ENCODE peak calls at places on chromosome 21, in four cellular contexts. G is IMR-90, C is esophagus muscularis mucosa, W is H1. O is an unnamed sample.

GRCh38 chr21:34808569-34809204 is 139.9 kb downstream of the CLIC6 start:
- DNase-seq in G (peak; percentile 88), C (no peak), W (no peak), O (no peak)

GRCh38 chr21:41573902-41574690 is 66.1 kb upstream of the TMPRSS2 start:
- DNase-seq in G (no peak), C (no peak), W (no peak), O (no peak)

GRCh38 chr21:24955275-24955961 is 651.9 kb downstream of the MRPL39 start:
- DNase-seq in G (no peak), C (no peak), W (no peak), O (no peak)

GRCh38 chr21:30646904-30647303 is 4.2 kb downstream of the KRTAP20-3 start:
- DNase-seq in G (no peak), C (no peak), W (no peak), O (no peak)

GRCh38 chr21:14076143-14076806 is 134.5 kb downstream of the LIPI start:
- DNase-seq in G (no peak), C (no peak), W (no peak), O (no peak)

GRCh38 chr21:42232176-42232825 is 13.4 kb downstream of the ABCG1 start:
- DNase-seq in G (no peak), C (no peak), W (no peak), O (no peak)

GRCh38 chr21:36134820-36135390 is at the start of gene CBR3:
- DNase-seq in G (peak; percentile 41), C (no peak), W (no peak), O (peak; percentile 88)

GRCh38 chr21:42175110-42175710 is 43.7 kb upstream of the ABCG1 start:
- DNase-seq in G (no peak), C (peak; percentile 42), W (no peak), O (no peak)

GRCh38 chr21:19557046-19557445 is 1153.5 kb upstream of the TMPRSS15 start:
- DNase-seq in G (no peak), C (no peak), W (no peak), O (no peak)

GRCh38 chr21:21682172-21682571 is 684.0 kb downstream of the NCAM2 start:
- DNase-seq in G (peak; percentile 47), C (no peak), W (no peak), O (no peak)

GRCh38 chr21:40681164-40681859 is 165.6 kb downstream of the DSCAM start:
- DNase-seq in G (no peak), C (no peak), W (no peak), O (no peak)

GRCh38 chr21:42618713-42619112 is 34.7 kb upstream of the PDE9A start:
- DNase-seq in G (no peak), C (no peak), W (no peak), O (no peak)

GRCh38 chr21:42650441-42651421 is 2.7 kb upstream of the PDE9A start:
- DNase-seq in G (no peak), C (no peak), W (no peak), O (no peak)

GRCh38 chr21:41802185-41802584 is 35.3 kb upstream of the RIPK4 start:
- DNase-seq in G (no peak), C (no peak), W (no peak), O (no peak)

GRCh38 chr21:41878831-41879189 is 334 bp downstream of the PRDM15 start:
- DNase-seq in G (peak; percentile 81), C (no peak), W (peak; percentile 79), O (peak; percentile 88)

GRCh38 chr21:33492571-33492970 is 1.1 kb upstream of the DNAJC28 start:
- DNase-seq in G (peak; percentile 57), C (no peak), W (no peak), O (no peak)

GRCh38 chr21:36891123-36891522 is 75.3 kb downstream of the HLCS start:
- DNase-seq in G (no peak), C (peak; percentile 60), W (no peak), O (no peak)

GRCh38 chr21:34910396-34910795 is 138.7 kb downstream of the RUNX1 start:
- DNase-seq in G (no peak), C (no peak), W (no peak), O (no peak)

GRCh38 chr21:35779690-35780570 is 280.4 kb downstream of the SETD4 start:
- DNase-seq in G (peak; percentile 91), C (no peak), W (no peak), O (no peak)

GRCh38 chr21:16587671-16588379 is 858.0 kb downstream of the USP25 start:
- DNase-seq in G (peak; percentile 77), C (no peak), W (no peak), O (peak; percentile 28)

GRCh38 chr21:36325373-36326010 is 5.5 kb downstream of the MORC3 start:
- DNase-seq in G (peak; percentile 42), C (no peak), W (no peak), O (no peak)

GRCh38 chr21:14945176-14945575 is 119.6 kb downstream of the NRIP1 start:
- DNase-seq in G (no peak), C (no peak), W (no peak), O (no peak)

GRCh38 chr21:42941696-42942085 is 16.3 kb upstream of the ERVH48-1 start:
- DNase-seq in G (no peak), C (no peak), W (no peak), O (no peak)

GRCh38 chr21:39022035-39022900 is 161.0 kb downstream of the PSMG1 start:
- DNase-seq in G (no peak), C (no peak), W (no peak), O (no peak)

GRCh38 chr21:45833437-45833836 is 148.1 kb upstream of the COL6A1 start:
- DNase-seq in G (no peak), C (no peak), W (no peak), O (no peak)

GRCh38 chr21:45835301-45836267 is 146.0 kb upstream of the COL6A1 start:
- DNase-seq in G (no peak), C (no peak), W (no peak), O (no peak)

GRCh38 chr21:45834026-45834715 is 147.4 kb upstream of the COL6A1 start:
- DNase-seq in G (no peak), C (no peak), W (no peak), O (no peak)

GRCh38 chr21:45836268-45836655 is 145.3 kb upstream of the COL6A1 start:
- DNase-seq in G (peak; percentile 61), C (no peak), W (no peak), O (no peak)

DNA sequence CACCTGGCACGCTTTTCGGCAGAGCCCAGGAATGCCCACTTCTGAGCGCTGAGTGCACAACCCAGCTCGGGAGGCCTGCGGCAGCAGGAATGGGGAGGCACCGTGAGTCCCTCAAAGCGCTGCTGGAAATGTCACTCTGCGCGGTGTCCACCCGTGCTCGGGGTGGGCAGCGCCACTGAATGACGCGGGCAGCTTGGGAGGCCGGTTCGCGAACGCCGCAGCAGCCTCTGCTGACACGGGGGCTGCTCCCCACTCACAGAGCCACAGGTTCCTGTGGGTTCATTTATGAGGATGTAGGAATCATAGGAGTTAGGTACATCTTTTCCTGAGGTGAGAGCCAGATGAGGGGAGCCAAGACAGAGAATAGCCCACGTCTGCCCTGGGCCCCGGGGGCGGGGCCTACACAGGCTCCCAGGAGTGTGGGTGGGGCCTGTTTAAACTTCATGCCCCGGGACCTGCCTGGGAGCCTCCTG is 146.7 kb upstream of the COL6A1 start:
- DNase-seq in G (no peak), C (no peak), W (no peak), O (no peak)
- H3K4me1 ChIP-seq in G (peaks cover 16% of the 10 kb centered on the region), C (no peaks in the 10 kb centered on the region), W (peaks cover 2% of the 10 kb centered on the region), O (no peaks in the 10 kb centered on the region)

GRCh38 chr21:37915941-37916794 is at the start of gene KCNJ6:
- DNase-seq in G (peak; percentile 52), C (no peak), W (peak; percentile 91), O (no peak)
- TF ChIP-seq CTCF in G (peak; percentile 91), C (no peak), W (peak; percentile 77), O (peak; percentile 29)

DNA sequence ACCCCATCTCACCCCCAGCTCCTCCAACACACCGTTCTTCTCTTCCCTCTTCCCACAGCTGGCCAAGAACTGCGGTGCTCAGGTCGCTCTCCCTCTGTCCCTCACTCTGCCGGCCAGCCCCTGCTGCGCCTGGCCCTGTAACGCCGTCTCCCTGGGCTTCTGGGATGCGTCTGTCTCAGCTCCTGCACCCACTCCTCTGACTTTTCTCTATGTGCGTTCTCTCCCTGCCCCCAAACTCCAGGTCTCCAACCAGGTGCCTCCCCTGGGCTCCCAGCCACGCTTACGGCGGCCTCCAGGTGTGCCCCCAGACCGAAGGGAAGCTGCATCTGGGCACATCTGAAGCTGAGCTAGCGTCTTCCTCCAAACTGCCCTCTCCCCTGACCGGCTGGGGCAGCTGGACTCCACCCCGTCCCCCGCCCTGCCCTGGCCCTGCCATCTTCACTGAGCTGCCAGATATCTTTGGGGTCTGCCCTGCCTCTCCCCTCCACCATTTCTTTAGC is 2.6 kb downstream of the KRTAP10-12 start:
- DNase-seq in G (no peak), C (peak; percentile 47), W (no peak), O (no peak)
- H3K27me3 ChIP-seq in G (peaks cover 69% of the 10 kb centered on the region), C (peaks cover 100% of the 10 kb centered on the region), W (peaks cover 2% of the 10 kb centered on the region), O (peaks cover 96% of the 10 kb centered on the region)

DNA sequence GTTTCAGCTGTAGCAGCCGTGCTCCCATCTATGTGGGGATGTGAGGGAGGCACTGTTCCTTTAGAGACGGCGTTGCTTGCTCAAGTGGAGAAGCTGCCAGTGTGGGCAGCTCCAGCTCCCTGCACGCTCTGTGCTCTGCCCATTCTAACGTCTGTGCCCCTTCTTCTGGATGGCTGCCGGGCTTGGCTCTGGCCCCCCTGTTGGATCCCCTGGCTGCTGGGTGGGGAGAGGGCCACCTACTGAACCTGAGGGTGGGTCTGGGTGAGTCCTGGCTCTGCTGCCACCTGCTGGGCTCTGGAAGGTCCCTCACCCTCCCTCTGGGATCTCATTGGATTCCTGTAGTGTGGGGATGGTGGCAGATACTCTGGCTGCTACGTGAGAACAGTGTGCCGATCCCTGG is 5.0 kb downstream of the PFKL start:
- DNase-seq in G (peak; percentile 23), C (no peak), W (no peak), O (no peak)
- H3K4me1 ChIP-seq in G (peaks cover 19% of the 10 kb centered on the region), C (peaks cover 56% of the 10 kb centered on the region), W (peaks cover 4% of the 10 kb centered on the region), O (no peaks in the 10 kb centered on the region)